ENCODE peak calls at places on chromosomes 7 and 10, in six cellular contexts. F is tibial nerve, G is ovary, R is suprapubic skin, H is sigmoid colon, Q is stomach. C is an unnamed sample.

GRCh38 chr10:91643700-91644099 is 10.8 kb upstream of the PPP1R3C start:
- DNase-seq in F (no peak), G (no peak), R (no peak), H (no peak), Q (peak), C (no peak)

GRCh38 chr7:5462216-5462615 is 38.6 kb upstream of the TNRC18 start:
- DNase-seq in F (no peak), G (no peak), R (no peak), H (no peak), Q (no peak), C (no peak)

GRCh38 chr10:95289003-95289920 is 1.5 kb downstream of the PDLIM1 start:
- DNase-seq in F (no peak), G (no peak), R (no peak), H (no peak), Q (no peak), C (no peak)

GRCh38 chr7:65968256-65969185 is 13.5 kb downstream of the GUSB start:
- DNase-seq in F (no peak), G (no peak), R (no peak), H (peak), Q (no peak), C (no peak)

GRCh38 chr7:22137026-22137425 is 191.3 kb upstream of the CDCA7L start:
- DNase-seq in F (no peak), G (no peak), R (no peak), H (no peak), Q (no peak), C (no peak)

GRCh38 chr10:97411411-97411810 is 10.3 kb upstream of the RRP12 start:
- DNase-seq in F (no peak), G (no peak), R (no peak), H (no peak), Q (no peak), C (no peak)

GRCh38 chr10:102327641-102328040 is 67.9 kb upstream of the NFKB2 start:
- DNase-seq in F (no peak), G (no peak), R (no peak), H (no peak), Q (no peak), C (no peak)

GRCh38 chr7:155996718-155997059 is 184.4 kb upstream of the SHH start:
- DNase-seq in F (no peak), G (no peak), R (no peak), H (no peak), Q (no peak), C (no peak)

GRCh38 chr7:154304740-154305679 is 252.8 kb downstream of the DPP6 start:
- DNase-seq in F (no peak), G (no peak), R (no peak), H (no peak), Q (no peak), C (no peak)

GRCh38 chr7:106660862-106661720 is at the start of gene CCDC71L:
- DNase-seq in F (peak), G (peak), R (peak), H (peak), Q (peak), C (peak)

GRCh38 chr10:3107426-3107961 is 40.1 kb downstream of the PFKP start:
- DNase-seq in F (peak), G (peak), R (no peak), H (peak), Q (no peak), C (peak)

GRCh38 chr7:41244246-41244645 is 458.6 kb downstream of the INHBA start:
- DNase-seq in F (no peak), G (no peak), R (no peak), H (no peak), Q (no peak), C (no peak)

GRCh38 chr7:100951888-100952560 is 2.7 kb downstream of the MUC3A start:
- DNase-seq in F (no peak), G (no peak), R (no peak), H (no peak), Q (no peak), C (no peak)

GRCh38 chr7:143499743-143500348 is 22.2 kb downstream of the TAS2R41 start:
- DNase-seq in F (no peak), G (no peak), R (no peak), H (no peak), Q (no peak), C (no peak)

GRCh38 chr10:77325233-77325537 is 312.4 kb downstream of the KCNMA1 start:
- DNase-seq in F (no peak), G (no peak), R (no peak), H (no peak), Q (peak), C (no peak)

GRCh38 chr7:144028547-144028946 is 20.2 kb upstream of the OR2A5 start:
- DNase-seq in F (no peak), G (no peak), R (no peak), H (no peak), Q (no peak), C (no peak)

GRCh38 chr7:140200102-140200989 is 23.6 kb upstream of the KDM7A start:
- DNase-seq in F (peak), G (no peak), R (peak), H (peak), Q (peak), C (no peak)

GRCh38 chr10:28241766-28242399 is 61.0 kb downstream of the MPP7 start:
- DNase-seq in F (no peak), G (no peak), R (no peak), H (no peak), Q (no peak), C (no peak)

GRCh38 chr10:90089724-90090123 is 388.3 kb downstream of the KIF20B start:
- DNase-seq in F (no peak), G (no peak), R (no peak), H (no peak), Q (no peak), C (no peak)

DNA sequence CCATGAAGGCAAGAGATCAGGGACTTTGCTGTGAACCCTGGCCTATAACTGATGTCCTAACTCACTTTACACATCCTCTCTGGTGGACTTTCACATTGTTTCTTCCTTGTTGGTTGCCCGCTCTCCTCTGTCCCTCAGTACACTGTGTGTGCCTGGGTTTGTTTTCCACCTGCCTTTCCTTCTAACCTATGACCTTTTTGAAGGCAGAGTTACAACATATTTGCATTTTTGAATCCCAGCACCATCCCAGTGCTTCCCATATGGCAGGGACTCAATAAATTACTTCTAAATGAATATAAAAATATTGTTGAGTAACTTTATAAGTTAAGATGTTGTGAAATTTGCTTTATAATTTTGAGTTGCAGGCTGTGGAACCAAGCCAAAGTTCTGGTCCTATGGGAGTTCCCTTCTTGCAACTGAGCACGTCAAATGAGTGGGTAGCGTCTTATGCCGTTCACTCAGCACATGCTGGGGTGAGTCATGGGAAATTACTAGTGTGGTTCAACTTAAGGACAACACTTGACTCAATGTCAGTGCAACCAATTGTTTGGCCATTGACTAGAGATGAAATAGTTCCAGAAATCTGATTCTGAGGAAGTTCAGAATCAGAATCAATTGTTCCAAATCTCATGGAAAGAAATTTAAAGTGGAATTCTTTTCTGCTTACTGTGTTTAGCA is 250.9 kb downstream of the TWIST1 start:
- DNase-seq in F (peak), G (no peak), R (peak), H (peak), Q (no peak), C (no peak)
- TF ChIP-seq EP300 in F (peak), G (no peak), R (no peak), H (no peak), Q (no peak), C (no peak)

GRCh38 chr10:30538086-30538485 is 91.5 kb downstream of the LYZL2 start:
- DNase-seq in F (no peak), G (no peak), R (no peak), H (no peak), Q (no peak), C (no peak)

GRCh38 chr10:30537586-30537985 is 92.0 kb downstream of the LYZL2 start:
- DNase-seq in F (no peak), G (no peak), R (no peak), H (no peak), Q (no peak), C (no peak)

GRCh38 chr10:30540286-30540685 is 89.3 kb downstream of the LYZL2 start:
- DNase-seq in F (no peak), G (no peak), R (no peak), H (no peak), Q (no peak), C (no peak)

GRCh38 chr10:30536578-30536977 is 93.0 kb downstream of the LYZL2 start:
- DNase-seq in F (no peak), G (no peak), R (no peak), H (peak), Q (no peak), C (no peak)

DNA sequence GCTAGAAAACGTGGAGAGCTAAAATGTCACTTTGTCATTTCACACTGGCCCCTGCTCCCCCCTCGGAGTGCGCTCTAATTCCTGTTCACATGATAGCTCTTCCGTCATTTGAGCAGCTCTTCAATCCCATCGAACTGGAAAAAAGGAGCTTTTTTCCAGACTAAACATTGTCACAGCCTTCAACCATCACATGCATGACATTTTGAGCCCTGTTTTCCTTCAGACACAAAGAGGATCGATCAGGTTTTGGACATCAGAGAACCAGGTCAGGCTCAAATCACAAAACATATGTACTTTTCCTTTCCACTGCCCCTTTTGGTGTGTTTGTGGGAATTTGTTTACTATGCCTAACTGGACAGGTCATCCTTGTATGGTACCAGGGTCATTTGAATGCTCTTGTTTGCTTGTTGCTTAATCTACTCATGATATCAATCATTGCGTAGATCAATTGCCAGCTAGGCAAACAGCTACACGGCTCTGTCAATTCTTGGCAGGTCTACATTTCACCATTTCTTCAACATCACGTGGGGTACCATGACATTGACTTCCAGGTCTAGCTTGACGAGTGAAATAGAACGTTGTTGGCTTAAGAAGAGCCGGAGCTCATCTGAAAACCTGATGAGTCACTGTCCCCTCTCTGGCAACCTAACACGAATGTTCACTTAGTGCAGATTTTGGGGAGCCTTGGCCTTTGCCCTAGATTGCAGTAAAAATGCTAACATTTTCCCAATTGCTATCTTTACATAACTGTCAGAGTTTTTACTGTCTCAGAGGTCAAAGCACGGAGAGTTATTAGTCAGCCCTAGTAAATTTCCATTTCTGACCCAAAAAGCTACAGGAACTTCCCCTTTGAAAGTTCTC is 87.3 kb downstream of the LYZL2 start:
- DNase-seq in F (no peak), G (no peak), R (no peak), H (no peak), Q (no peak), C (no peak)
- TF ChIP-seq EP300 in F (no peak), G (no peak), R (no peak), H (no peak), Q (no peak), C (no peak)

GRCh38 chr7:53596230-53596629 is 560.8 kb downstream of the POM121L12 start:
- DNase-seq in F (no peak), G (no peak), R (no peak), H (no peak), Q (no peak), C (no peak)
- TF ChIP-seq EP300 in F (no peak), G (no peak), R (no peak), H (no peak), Q (no peak), C (no peak)

GRCh38 chr7:113756250-113756649 is 162.6 kb downstream of the PPP1R3A start:
- DNase-seq in F (no peak), G (no peak), R (no peak), H (no peak), Q (no peak), C (no peak)

GRCh38 chr7:113752289-113752688 is 166.5 kb downstream of the PPP1R3A start:
- DNase-seq in F (no peak), G (no peak), R (no peak), H (no peak), Q (no peak), C (no peak)

GRCh38 chr7:113751547-113751946 is 167.3 kb downstream of the PPP1R3A start:
- DNase-seq in F (no peak), G (no peak), R (no peak), H (no peak), Q (no peak), C (no peak)

GRCh38 chr7:113752689-113753088 is 166.1 kb downstream of the PPP1R3A start:
- DNase-seq in F (no peak), G (no peak), R (no peak), H (no peak), Q (no peak), C (no peak)
- TF ChIP-seq EP300 in F (no peak), G (no peak), R (no peak), H (no peak), Q (no peak), C (no peak)

GRCh38 chr10:29996842-29997123 is 62.6 kb downstream of the JCAD start:
- DNase-seq in F (no peak), G (no peak), R (no peak), H (no peak), Q (no peak), C (no peak)

GRCh38 chr10:29994833-29995232 is 64.6 kb downstream of the JCAD start:
- DNase-seq in F (no peak), G (no peak), R (no peak), H (no peak), Q (no peak), C (no peak)

GRCh38 chr10:29998142-29998808 is 61.1 kb downstream of the JCAD start:
- DNase-seq in F (peak), G (peak), R (no peak), H (peak), Q (peak), C (no peak)

GRCh38 chr10:29991382-29991781 is 68.0 kb downstream of the JCAD start:
- DNase-seq in F (no peak), G (no peak), R (no peak), H (no peak), Q (no peak), C (no peak)

DNA sequence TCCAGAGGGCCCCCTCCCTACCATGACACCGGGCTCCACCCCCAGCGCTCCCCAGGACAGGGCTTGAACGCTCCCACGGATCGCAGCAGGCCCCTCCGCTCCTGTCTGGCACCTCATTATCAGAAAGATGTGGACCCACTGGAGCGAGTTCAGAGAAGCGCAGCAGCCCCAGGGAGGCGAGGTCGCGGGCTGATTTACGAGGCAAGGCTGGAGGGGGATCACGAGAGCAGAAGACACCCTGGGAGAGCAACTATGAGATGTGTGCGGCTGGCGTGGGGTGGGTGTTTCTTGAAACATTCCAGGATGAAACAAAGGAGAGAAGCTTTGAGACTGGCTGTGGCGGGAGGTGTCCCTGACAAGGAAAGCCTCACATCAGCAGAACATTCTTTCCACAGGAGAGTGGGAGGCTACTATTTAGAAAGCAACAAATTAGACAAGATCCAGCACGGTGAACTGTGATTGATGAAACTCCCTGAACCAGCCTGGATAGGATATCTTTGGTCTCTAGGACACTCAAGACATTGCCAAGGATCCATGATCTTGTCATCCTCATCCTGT is 66.0 kb downstream of the JCAD start:
- DNase-seq in F (no peak), G (peak), R (no peak), H (no peak), Q (no peak), C (no peak)
- TF ChIP-seq EP300 in F (no peak), G (no peak), R (no peak), H (no peak), Q (no peak), C (no peak)

GRCh38 chr10:75589895-75590654 is 158.7 kb downstream of the LRMDA start:
- DNase-seq in F (no peak), G (no peak), R (no peak), H (no peak), Q (no peak), C (no peak)

GRCh38 chr10:75596930-75597629 is 165.7 kb downstream of the LRMDA start:
- DNase-seq in F (no peak), G (no peak), R (no peak), H (no peak), Q (no peak), C (no peak)

GRCh38 chr10:75592014-75592842 is 160.8 kb downstream of the LRMDA start:
- DNase-seq in F (no peak), G (no peak), R (no peak), H (no peak), Q (no peak), C (no peak)

GRCh38 chr10:75593690-75594556 is 162.5 kb downstream of the LRMDA start:
- DNase-seq in F (no peak), G (no peak), R (no peak), H (no peak), Q (no peak), C (no peak)

DNA sequence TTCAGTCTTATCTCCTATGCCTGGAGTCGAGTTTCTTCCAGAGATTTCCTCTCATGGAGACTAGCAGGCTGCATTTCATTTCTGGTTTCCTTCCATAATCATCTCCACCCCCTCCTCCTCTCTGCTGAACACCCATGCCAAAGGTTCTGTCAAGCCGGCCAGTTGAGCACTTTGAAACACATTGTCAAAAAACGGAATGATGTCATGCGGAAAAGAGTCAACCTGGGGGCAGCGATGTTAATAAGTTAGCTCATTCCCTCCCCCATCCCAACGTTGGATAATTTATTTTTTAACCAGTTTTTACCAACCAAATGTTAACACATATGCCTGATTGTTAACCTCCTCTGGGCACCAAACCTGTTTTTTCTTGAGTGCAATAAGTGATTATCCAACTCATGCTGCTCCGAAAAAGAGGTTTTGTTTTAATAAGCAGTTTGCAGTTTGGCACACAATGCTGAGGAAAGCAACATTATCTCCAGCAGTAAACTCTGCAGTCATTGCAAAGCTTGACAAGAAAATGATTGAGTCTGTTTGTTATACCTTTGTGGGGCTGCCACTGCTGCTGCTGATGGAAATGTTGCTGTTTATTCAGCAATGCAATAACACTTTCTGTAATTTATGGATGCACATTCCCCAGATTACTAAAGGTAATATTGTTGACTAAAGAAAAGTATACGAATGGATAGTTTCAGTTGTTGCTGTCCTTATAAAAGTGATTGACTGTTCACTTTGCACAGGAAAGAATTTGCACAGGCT is 161.6 kb downstream of the LRMDA start:
- DNase-seq in F (no peak), G (no peak), R (no peak), H (no peak), Q (no peak), C (no peak)
- TF ChIP-seq EP300 in F (no peak), G (no peak), R (no peak), H (no peak), Q (no peak), C (no peak)

GRCh38 chr10:70677620-70678249 is 5.4 kb downstream of the ADAMTS14 start:
- DNase-seq in F (no peak), G (no peak), R (no peak), H (no peak), Q (no peak), C (no peak)

GRCh38 chr10:70677016-70677415 is 4.7 kb downstream of the ADAMTS14 start:
- DNase-seq in F (no peak), G (no peak), R (no peak), H (no peak), Q (no peak), C (no peak)

GRCh38 chr10:70678757-70679489 is 6.6 kb downstream of the ADAMTS14 start:
- DNase-seq in F (no peak), G (no peak), R (no peak), H (no peak), Q (no peak), C (no peak)

GRCh38 chr10:70679498-70679897 is 7.2 kb downstream of the ADAMTS14 start:
- DNase-seq in F (no peak), G (no peak), R (no peak), H (no peak), Q (no peak), C (no peak)

GRCh38 chr10:70678250-70678635 is 5.9 kb downstream of the ADAMTS14 start:
- DNase-seq in F (no peak), G (no peak), R (no peak), H (no peak), Q (no peak), C (no peak)
- TF ChIP-seq EP300 in F (no peak), G (no peak), R (no peak), H (no peak), Q (no peak), C (no peak)

DNA sequence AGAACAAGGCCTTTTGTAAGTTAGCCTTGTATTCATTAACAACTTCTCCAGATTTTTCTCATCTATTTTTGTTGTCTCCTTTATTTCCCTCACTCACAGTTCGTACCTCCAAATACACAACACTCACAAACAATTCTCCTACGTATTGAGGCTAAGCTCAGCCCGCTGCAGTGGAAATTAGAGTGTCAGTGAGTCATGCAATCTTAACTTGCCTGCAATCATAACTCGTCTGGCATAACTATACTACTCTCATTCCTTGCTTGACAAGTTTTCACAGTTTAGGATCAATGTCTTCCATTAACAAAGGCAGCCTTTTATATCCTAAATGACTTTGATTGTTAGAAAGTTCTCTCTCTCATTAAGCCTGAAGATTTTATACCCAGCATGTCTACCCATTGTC is 23.8 kb downstream of the TMEM196 start:
- DNase-seq in F (no peak), G (no peak), R (no peak), H (no peak), Q (no peak), C (no peak)
- TF ChIP-seq EP300 in F (no peak), G (no peak), R (no peak), H (no peak), Q (no peak), C (no peak)

C was measured in esophagus muscularis mucosa.